ENCODE peak calls at places on chromosomes 3 and 15, in seven cellular contexts. Z is mesendoderm, M is breast epithelium, T is Karpas-422, I is sigmoid colon, F is K562, J is H1. E is an unnamed sample.
A peak's percentile ranks its signal among the peaks of the same experiment; 100 is the strongest.

GRCh38 chr3:107910713-107911259 is 180.0 kb downstream of the CD47 start:
- DNase-seq in Z (no peak), I (no peak), T (no peak), M (no peak), J (no peak), F (no peak), E (no peak)

GRCh38 chr3:186360779-186361178 is 1.3 kb downstream of the DGKG start:
- DNase-seq in F (no peak), M (no peak), J (no peak), T (no peak), I (peak; percentile 67), Z (peak; percentile 22), E (no peak)

GRCh38 chr3:127707777-127708438 is 35.2 kb downstream of the ABTB1 start:
- DNase-seq in J (no peak), Z (no peak), T (no peak), I (peak; percentile 70), F (no peak), M (no peak), E (no peak)

GRCh38 chr15:53307952-53308624 is 451.4 kb downstream of the WDR72 start:
- DNase-seq in Z (peak; percentile 54), M (no peak), T (no peak), J (no peak), I (no peak), F (no peak), E (no peak)

GRCh38 chr15:87762110-87762509 is 494.4 kb downstream of the NTRK3 start:
- DNase-seq in M (no peak), J (no peak), F (no peak), I (no peak), T (peak; percentile 66), Z (no peak), E (no peak)

GRCh38 chr3:52959773-52960172 is 62.4 kb upstream of the STIMATE start:
- DNase-seq in M (no peak), Z (no peak), I (no peak), T (no peak), F (no peak), J (no peak), E (no peak)

GRCh38 chr3:55963611-55964010 is 476.5 kb upstream of the WNT5A start:
- DNase-seq in Z (no peak), I (no peak), J (no peak), F (no peak), M (no peak), T (no peak), E (no peak)

GRCh38 chr3:191721390-191721801 is 260.4 kb downstream of the PYDC2 start:
- DNase-seq in Z (no peak), F (no peak), I (no peak), T (no peak), J (no peak), M (no peak), E (no peak)

GRCh38 chr3:149151843-149152242 is 22.4 kb downstream of the HPS3 start:
- DNase-seq in F (peak; percentile 15), J (no peak), M (no peak), T (no peak), Z (peak; percentile 59), I (no peak), E (no peak)

GRCh38 chr3:150346956-150347863 is 60.9 kb upstream of the TSC22D2 start:
- DNase-seq in M (no peak), F (no peak), I (no peak), Z (no peak), T (no peak), J (no peak), E (no peak)

GRCh38 chr3:176939022-176939817 is 258.1 kb downstream of the TBL1XR1 start:
- DNase-seq in Z (peak; percentile 80), I (no peak), F (peak; percentile 58), M (peak; percentile 25), T (peak; percentile 84), J (no peak), E (peak; percentile 7)

GRCh38 chr3:67602816-67603215 is 51.6 kb downstream of the SUCLG2 start:
- DNase-seq in J (no peak), Z (no peak), I (no peak), M (no peak), F (no peak), T (no peak), E (no peak)

GRCh38 chr3:171980578-171981270 is 58.7 kb upstream of the FNDC3B start:
- DNase-seq in Z (peak; percentile 44), J (no peak), T (no peak), F (no peak), M (no peak), I (no peak), E (no peak)

GRCh38 chr15:34795267-34796081 is at the start of gene ACTC1:
- DNase-seq in M (no peak), J (peak; percentile 47), Z (peak; percentile 88), F (peak; percentile 56), I (peak; percentile 72), T (no peak), E (no peak)

GRCh38 chr3:4071481-4072184 is 231.5 kb upstream of the SETMAR start:
- DNase-seq in Z (peak; percentile 79), I (no peak), M (no peak), J (peak; percentile 38), T (no peak), F (no peak), E (no peak)

GRCh38 chr15:73617910-73618309 is 15.3 kb downstream of the NPTN start:
- DNase-seq in I (no peak), Z (peak; percentile 79), M (no peak), J (no peak), T (no peak), F (no peak), E (no peak)

GRCh38 chr3:48023377-48023776 is 7.2 kb upstream of the MAP4 start:
- DNase-seq in F (no peak), I (no peak), T (no peak), M (no peak), Z (no peak), J (no peak), E (no peak)

GRCh38 chr3:197242784-197243432 is 55.5 kb downstream of the DLG1 start:
- DNase-seq in M (no peak), Z (no peak), I (no peak), F (no peak), J (no peak), T (no peak), E (no peak)

GRCh38 chr15:99126930-99127329 is 22.1 kb downstream of the SYNM start:
- DNase-seq in I (peak; percentile 60), Z (no peak), F (no peak), T (no peak), M (no peak), J (no peak), E (no peak)
- H3K27ac ChIP-seq in I (peak overlapping the region; percentile 100), Z (no peak overlapping the region), F (no peak overlapping the region), T (no peak overlapping the region), M (peak overlapping the region; percentile 87), J (no peak overlapping the region), E (no peak overlapping the region)

GRCh38 chr3:39139442-39139841 is 13.9 kb downstream of the CSRNP1 start:
- DNase-seq in J (no peak), I (no peak), M (no peak), F (no peak), Z (no peak), T (no peak), E (no peak)
- H3K4me1 ChIP-seq in J (no peaks in the 10 kb centered on the region), I (peaks cover 27% of the 10 kb centered on the region), M (peaks cover 7% of the 10 kb centered on the region), F (peaks cover 23% of the 10 kb centered on the region), Z (no peaks in the 10 kb centered on the region), T (peaks cover 22% of the 10 kb centered on the region), E (no peaks in the 10 kb centered on the region)

GRCh38 chr3:64266983-64267382 is 41.7 kb upstream of the PRICKLE2 start:
- DNase-seq in J (no peak), T (no peak), Z (no peak), M (no peak), F (no peak), I (no peak), E (no peak)
- H3K27ac ChIP-seq in J (no peak overlapping the region), T (no peak overlapping the region), Z (no peak overlapping the region), M (peak overlapping the region; percentile 91), F (no peak overlapping the region), I (peak overlapping the region; percentile 97), E (no peak overlapping the region)

DNA sequence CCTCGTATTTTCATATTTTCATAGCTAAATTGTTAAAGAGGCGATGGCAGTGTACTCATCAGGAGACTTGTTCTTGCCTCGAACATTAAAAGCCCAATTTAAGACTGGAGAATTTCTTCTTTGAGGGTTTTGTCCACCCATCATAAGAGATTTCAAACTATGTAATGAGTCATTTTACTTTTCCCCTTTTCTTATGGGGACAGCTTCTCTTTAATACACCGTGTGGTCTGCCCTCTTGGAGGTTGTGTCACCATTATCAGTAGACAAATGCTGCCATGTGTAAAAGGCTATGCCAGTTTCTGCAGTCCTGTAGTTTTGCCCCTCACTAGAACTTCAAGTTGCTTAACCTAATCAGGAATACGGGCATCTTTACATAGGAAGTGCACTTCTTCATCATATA is 17.0 kb downstream of the TGFBR2 start:
- DNase-seq in Z (no peak), M (no peak), T (no peak), I (no peak), J (no peak), F (no peak), E (no peak)
- H3K4me1 ChIP-seq in Z (peaks cover 6% of the 10 kb centered on the region), M (peaks cover 3% of the 10 kb centered on the region), T (no peaks in the 10 kb centered on the region), I (peaks cover 78% of the 10 kb centered on the region), J (peaks cover 5% of the 10 kb centered on the region), F (no peaks in the 10 kb centered on the region), E (peaks cover 67% of the 10 kb centered on the region)

DNA sequence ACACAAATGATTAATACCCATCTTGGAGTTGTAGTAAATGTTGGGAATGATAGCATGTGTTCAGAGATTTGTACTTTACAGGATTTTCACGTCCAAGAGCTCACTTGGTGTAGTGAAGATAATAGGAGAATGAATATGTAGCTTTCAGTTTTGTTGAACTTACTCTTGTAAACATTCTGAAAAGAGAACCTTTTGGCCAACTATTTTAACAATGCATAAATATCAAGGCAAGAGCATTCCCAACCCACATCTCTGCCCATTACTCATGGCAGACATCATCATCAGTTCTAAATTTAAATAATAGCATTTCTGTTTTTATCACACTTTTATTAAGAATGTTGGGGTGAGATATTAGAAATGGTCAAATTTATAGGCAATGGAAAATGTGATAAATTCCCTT is 465.2 kb upstream of the TPRG1 start:
- DNase-seq in M (no peak), I (no peak), Z (no peak), T (no peak), F (no peak), J (no peak), E (no peak)
- H3K27ac ChIP-seq in M (no peak overlapping the region), I (peak overlapping the region; percentile 4), Z (no peak overlapping the region), T (no peak overlapping the region), F (no peak overlapping the region), J (no peak overlapping the region), E (no peak overlapping the region)

GRCh38 chr3:12946134-12946533 is 104.8 kb upstream of the RPL32 start:
- DNase-seq in J (no peak), I (no peak), T (no peak), M (no peak), F (peak; percentile 54), Z (no peak), E (no peak)
- H3K4me1 ChIP-seq in J (peaks cover 7% of the 10 kb centered on the region), I (peaks cover 37% of the 10 kb centered on the region), T (no peaks in the 10 kb centered on the region), M (peaks cover 11% of the 10 kb centered on the region), F (peaks cover 72% of the 10 kb centered on the region), Z (no peaks in the 10 kb centered on the region), E (peaks cover 15% of the 10 kb centered on the region)

DNA sequence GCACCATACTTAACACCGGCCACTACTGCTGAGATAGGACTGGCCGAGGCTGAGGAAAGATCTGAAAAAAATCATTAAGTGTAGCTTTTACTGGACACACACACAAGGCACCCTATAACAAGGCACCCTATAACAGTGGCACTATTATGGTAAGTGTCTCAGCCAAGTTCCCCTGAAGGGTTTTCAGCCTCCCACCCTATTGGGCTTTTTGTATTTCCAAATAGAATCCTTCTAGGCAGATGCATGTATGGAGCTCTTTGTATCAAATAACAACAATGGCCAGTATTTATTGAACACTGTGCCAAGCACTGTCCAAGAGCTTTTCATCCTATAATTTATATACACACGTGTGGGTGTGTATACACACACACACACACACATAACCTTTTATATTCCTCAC is 6.7 kb upstream of the DNAJA4 start:
- DNase-seq in M (no peak), I (no peak), Z (no peak), J (no peak), T (no peak), F (no peak), E (no peak)
- H3K27ac ChIP-seq in M (no peak overlapping the region), I (no peak overlapping the region), Z (no peak overlapping the region), J (no peak overlapping the region), T (no peak overlapping the region), F (no peak overlapping the region), E (no peak overlapping the region)

GRCh38 chr3:37148208-37148607 is 26.2 kb downstream of the LRRFIP2 start:
- DNase-seq in I (no peak), J (no peak), T (no peak), Z (no peak), M (no peak), F (no peak), E (no peak)
- H3K4me1 ChIP-seq in I (peaks cover 7% of the 10 kb centered on the region), J (no peaks in the 10 kb centered on the region), T (peaks cover 18% of the 10 kb centered on the region), Z (no peaks in the 10 kb centered on the region), M (no peaks in the 10 kb centered on the region), F (no peaks in the 10 kb centered on the region), E (peaks cover 5% of the 10 kb centered on the region)

E was measured in effector memory CD4-positive, alpha-beta T cell.